ENCODE peak calls at places on chromosomes 7 and 10, in ten cellular contexts. F is upper lobe of right lung, N is dorsolateral prefrontal cortex, K is pancreas, V is kidney, A is PC-3, C is AG04450, S is hepatocyte, J is tibial artery, D is heart right ventricle. B is an unnamed sample.

GRCh38 chr7:143345428-143345900 is 17.0 kb downstream of the FAM131B start:
- DNase-seq in F (peak; percentile 76), N (no peak), K (no peak), V (peak; percentile 84), A (no peak), C (no peak), S (peak; percentile 82), J (peak; percentile 35), D (peak; percentile 48), B (peak; percentile 64)

GRCh38 chr10:71270301-71270777 is 48.7 kb upstream of the SLC29A3 start:
- DNase-seq in F (no peak), N (no peak), K (no peak), V (no peak), A (peak; percentile 69), C (no peak), S (peak; percentile 90), J (peak; percentile 53), D (peak; percentile 24), B (no peak)

GRCh38 chr10:120392245-120392644 is 64.8 kb upstream of the PLPP4 start:
- DNase-seq in F (no peak), N (no peak), K (no peak), V (no peak), A (no peak), C (no peak), S (no peak), J (no peak), D (no peak), B (no peak)

GRCh38 chr7:102390697-102391484 is 5.3 kb upstream of the PRKRIP1 start:
- DNase-seq in F (peak; percentile 87), N (peak; percentile 85), K (peak; percentile 80), V (peak; percentile 90), A (peak; percentile 80), C (peak; percentile 34), S (peak; percentile 90), J (peak; percentile 75), D (peak; percentile 81), B (peak; percentile 87)

GRCh38 chr7:38411404-38411803 is 138.0 kb upstream of the TARP start:
- DNase-seq in F (no peak), N (no peak), K (no peak), V (no peak), A (peak; percentile 32), C (no peak), S (peak; percentile 14), J (no peak), D (no peak), B (no peak)

GRCh38 chr10:127860632-127861031 is 32.1 kb downstream of the CLRN3 start:
- DNase-seq in F (no peak), N (no peak), K (no peak), V (no peak), A (no peak), C (no peak), S (no peak), J (no peak), D (no peak), B (no peak)

GRCh38 chr10:54402576-54402975 is 398.5 kb downstream of the PCDH15 start:
- DNase-seq in F (no peak), N (no peak), K (no peak), V (no peak), A (peak; percentile 76), C (no peak), S (peak; percentile 39), J (no peak), D (no peak), B (no peak)

GRCh38 chr10:12729885-12730284 is 271.6 kb downstream of the CCDC3 start:
- DNase-seq in F (no peak), N (no peak), K (no peak), V (no peak), A (no peak), C (no peak), S (no peak), J (no peak), D (no peak), B (no peak)

GRCh38 chr7:135672560-135673359 is 10.4 kb downstream of the STMP1 start:
- DNase-seq in F (no peak), N (no peak), K (no peak), V (no peak), A (peak; percentile 75), C (peak; percentile 58), S (peak; percentile 67), J (no peak), D (no peak), B (no peak)

GRCh38 chr10:53315709-53316108 is 543.1 kb upstream of the MBL2 start:
- DNase-seq in F (no peak), N (no peak), K (no peak), V (no peak), A (peak; percentile 81), C (no peak), S (no peak), J (no peak), D (no peak), B (no peak)

GRCh38 chr10:92157374-92157773 is 133.5 kb downstream of the CPEB3 start:
- DNase-seq in F (no peak), N (no peak), K (no peak), V (no peak), A (peak; percentile 11), C (no peak), S (no peak), J (no peak), D (no peak), B (no peak)

GRCh38 chr10:43402880-43403452 is 6.0 kb downstream of the HNRNPF start:
- DNase-seq in F (no peak), N (no peak), K (no peak), V (no peak), A (no peak), C (no peak), S (no peak), J (no peak), D (no peak), B (no peak)

GRCh38 chr10:43402176-43402575 is 6.8 kb downstream of the HNRNPF start:
- DNase-seq in F (no peak), N (no peak), K (no peak), V (no peak), A (no peak), C (no peak), S (no peak), J (no peak), D (no peak), B (no peak)

GRCh38 chr10:43403911-43404674 is 4.9 kb downstream of the HNRNPF start:
- DNase-seq in F (no peak), N (no peak), K (no peak), V (no peak), A (peak; percentile 46), C (no peak), S (no peak), J (no peak), D (no peak), B (no peak)

GRCh38 chr10:43407148-43407575 is 1.8 kb downstream of the HNRNPF start:
- DNase-seq in F (peak; percentile 85), N (peak; percentile 44), K (peak; percentile 50), V (peak; percentile 89), A (peak; percentile 51), C (no peak), S (peak; percentile 80), J (peak; percentile 25), D (peak; percentile 67), B (peak; percentile 72)

GRCh38 chr10:43404675-43405221 is 4.2 kb downstream of the HNRNPF start:
- DNase-seq in F (no peak), N (no peak), K (no peak), V (no peak), A (no peak), C (no peak), S (no peak), J (no peak), D (no peak), B (no peak)
- H3K4me3 ChIP-seq in F (peak overlapping the region; percentile 91), N (no peak overlapping the region), K (no peak overlapping the region), V (no peak overlapping the region), A (peak overlapping the region; percentile 98), C (no peak overlapping the region), S (no peak overlapping the region), J (no peak overlapping the region), D (no peak overlapping the region), B (no peak overlapping the region)

DNA sequence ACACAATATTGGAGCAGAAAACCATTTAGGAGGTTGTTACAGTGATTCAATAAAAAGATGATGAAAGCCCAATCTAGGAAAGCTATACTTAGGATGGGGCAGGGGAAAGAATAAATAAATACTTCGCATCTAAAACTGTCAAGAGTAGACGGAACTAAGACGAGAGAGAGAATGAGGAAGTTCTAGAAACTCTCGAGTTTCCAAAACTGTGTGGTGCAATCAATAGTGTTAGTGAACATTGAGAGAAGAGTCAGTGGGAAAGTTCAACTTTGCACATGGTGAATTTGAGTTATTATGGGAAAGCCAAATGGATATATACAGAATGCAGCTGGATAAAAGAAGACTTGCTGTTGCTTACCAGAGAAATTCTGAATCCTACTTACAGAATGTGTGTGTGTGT is 133.8 kb upstream of the MEOX2 start:
- DNase-seq in F (no peak), N (no peak), K (no peak), V (no peak), A (no peak), C (no peak), S (no peak), J (no peak), D (no peak), B (no peak)
- H3K27ac ChIP-seq in F (no peak overlapping the region), N (no peak overlapping the region), K (no peak overlapping the region), V (no peak overlapping the region), A (no peak overlapping the region), C (no peak overlapping the region), S (no peak overlapping the region), J (no peak overlapping the region), D (no peak overlapping the region), B (no peak overlapping the region)

DNA sequence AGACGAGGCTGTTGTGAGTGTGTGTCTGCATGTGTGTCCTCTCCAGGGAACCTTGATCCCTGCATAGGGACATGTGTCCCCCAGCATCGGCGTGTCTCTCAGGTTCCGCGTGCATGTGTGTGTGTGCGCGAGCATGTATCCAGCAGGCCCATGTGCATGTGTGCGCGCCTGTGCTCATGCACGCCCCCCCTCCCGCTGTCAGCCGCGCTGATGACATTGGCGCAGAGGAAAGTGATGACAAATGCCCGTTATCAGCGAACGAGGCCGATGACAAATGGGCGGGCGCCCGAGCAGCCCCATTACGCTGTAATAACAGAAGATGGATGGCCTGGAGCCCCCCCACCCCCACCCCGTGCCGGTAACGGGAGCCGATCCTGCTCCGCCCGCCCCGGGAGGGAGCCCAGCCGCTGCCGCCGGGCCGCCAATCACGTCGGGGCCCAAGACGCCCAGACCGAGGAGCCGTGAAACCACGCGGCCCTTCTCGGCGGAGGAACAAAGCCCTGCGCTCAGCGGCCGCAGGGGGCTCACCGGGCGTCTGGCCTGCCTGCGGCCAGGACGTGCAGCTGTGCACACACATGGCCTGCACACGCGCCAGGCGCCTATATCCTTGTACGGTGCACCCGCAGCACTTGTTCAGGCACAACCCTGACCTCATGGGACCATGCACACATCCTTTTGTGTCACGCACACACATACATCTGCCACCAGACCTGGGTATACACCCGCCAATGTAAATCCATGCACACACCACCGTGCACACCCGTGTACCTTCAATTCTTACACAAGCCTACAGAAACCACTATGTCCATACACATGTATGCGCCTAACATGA is 21.5 kb downstream of the POLL start:
- DNase-seq in F (peak; percentile 59), N (peak; percentile 55), K (peak; percentile 6), V (peak; percentile 66), A (peak; percentile 15), C (no peak), S (no peak), J (peak; percentile 19), D (no peak), B (no peak)
- TF ChIP-seq CTCF in F (no peak), N (no peak), K (no peak), V (no peak), A (no peak), C (no peak), S (no peak), J (no peak), D (no peak), B (no peak)

DNA sequence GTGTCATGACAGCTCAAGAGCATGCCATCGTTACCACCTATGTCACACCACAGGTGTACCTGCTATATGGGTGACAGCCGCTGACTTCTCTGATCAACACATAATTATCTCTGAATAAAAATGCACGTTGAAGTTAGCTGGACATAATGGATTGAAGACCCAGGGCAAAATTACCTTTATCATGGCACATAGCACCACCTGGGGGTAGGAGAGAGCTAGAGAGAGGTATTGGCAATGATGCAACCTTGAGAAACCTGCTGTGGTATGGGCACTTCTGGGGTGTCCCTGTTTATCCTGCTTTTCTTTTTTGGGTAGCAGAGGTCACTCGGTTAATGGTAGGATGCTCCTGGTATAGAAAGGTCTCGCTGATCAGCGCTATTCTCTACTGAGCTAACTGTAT is 323.3 kb downstream of the TFEC start:
- DNase-seq in F (no peak), N (no peak), K (no peak), V (no peak), A (peak; percentile 63), C (no peak), S (peak; percentile 28), J (no peak), D (no peak), B (no peak)
- H3K4me3 ChIP-seq in F (no peak overlapping the region), N (peak overlapping the region; percentile 30), K (no peak overlapping the region), V (no peak overlapping the region), A (no peak overlapping the region), C (no peak overlapping the region), S (no peak overlapping the region), J (no peak overlapping the region), D (no peak overlapping the region), B (no peak overlapping the region)